ENCODE peak calls at places on chromosome 21, in eight cellular contexts. E, P, Y, I, H, B, R and K are unnamed samples. For H3K4me1, the result is how much of the 10 kb centered on the place peaks cover.

GRCh38 chr21:41957991-41958766 is 4.4 kb upstream of the C2CD2 start:
- DNase-seq in E (peak), P (no peak), Y (peak), I (peak), H (no peak), B (peak), R (no peak), K (no peak)

GRCh38 chr21:27700974-27701614 is 734.2 kb upstream of the ADAMTS5 start:
- DNase-seq in E (peak), P (no peak), Y (peak), I (peak), H (peak), B (peak), R (peak), K (peak)

GRCh38 chr21:42348762-42349161 is 2.0 kb downstream of the TFF2 start:
- DNase-seq in E (no peak), P (no peak), Y (no peak), I (no peak), H (peak), B (no peak), R (no peak), K (no peak)

GRCh38 chr21:21200103-21200938 is 202.1 kb downstream of the NCAM2 start:
- DNase-seq in E (peak), P (no peak), Y (no peak), I (peak), H (no peak), B (peak), R (no peak), K (peak)

GRCh38 chr21:15549671-15550070 is 180.1 kb upstream of the USP25 start:
- DNase-seq in E (no peak), P (no peak), Y (no peak), I (no peak), H (no peak), B (no peak), R (no peak), K (no peak)

GRCh38 chr21:31185663-31186062 is 147.4 kb upstream of the KRTAP19-8 start:
- DNase-seq in E (no peak), P (no peak), Y (no peak), I (no peak), H (no peak), B (no peak), R (no peak), K (no peak)

GRCh38 chr21:19607983-19608668 is 1204.5 kb upstream of the TMPRSS15 start:
- DNase-seq in E (no peak), P (no peak), Y (no peak), I (no peak), H (no peak), B (no peak), R (no peak), K (no peak)

GRCh38 chr21:42532466-42533181 is 19.0 kb downstream of the SLC37A1 start:
- DNase-seq in E (peak), P (no peak), Y (peak), I (peak), H (peak), B (peak), R (no peak), K (no peak)

GRCh38 chr21:15004721-15005370 is 60.0 kb downstream of the NRIP1 start:
- DNase-seq in E (no peak), P (no peak), Y (no peak), I (no peak), H (no peak), B (no peak), R (no peak), K (no peak)

GRCh38 chr21:42003051-42003461 is 7.1 kb downstream of the ZBTB21 start:
- DNase-seq in E (no peak), P (no peak), Y (no peak), I (no peak), H (peak), B (no peak), R (no peak), K (no peak)

GRCh38 chr21:41671859-41672542 is 94.9 kb downstream of the RIPK4 start:
- DNase-seq in E (no peak), P (no peak), Y (no peak), I (no peak), H (peak), B (no peak), R (no peak), K (no peak)

GRCh38 chr21:21387891-21388290 is 389.7 kb downstream of the NCAM2 start:
- DNase-seq in E (no peak), P (no peak), Y (no peak), I (no peak), H (no peak), B (no peak), R (no peak), K (no peak)

GRCh38 chr21:31326478-31327247 is 17.4 kb downstream of the TIAM1 start:
- DNase-seq in E (no peak), P (no peak), Y (no peak), I (no peak), H (no peak), B (no peak), R (peak), K (no peak)

GRCh38 chr21:32475162-32475812 is 62.8 kb downstream of the EVA1C start:
- DNase-seq in E (no peak), P (no peak), Y (no peak), I (no peak), H (no peak), B (no peak), R (no peak), K (no peak)

GRCh38 chr21:32641715-32642698 is 29.8 kb upstream of the CFAP298 start:
- DNase-seq in E (no peak), P (no peak), Y (no peak), I (no peak), H (no peak), B (no peak), R (no peak), K (no peak)

GRCh38 chr21:37087188-37087587 is 14.1 kb downstream of the TTC3 start:
- DNase-seq in E (no peak), P (no peak), Y (no peak), I (no peak), H (no peak), B (peak), R (no peak), K (no peak)

GRCh38 chr21:26072891-26073615 is 97.5 kb downstream of the APP start:
- DNase-seq in E (no peak), P (no peak), Y (no peak), I (no peak), H (no peak), B (no peak), R (no peak), K (no peak)

GRCh38 chr21:45293214-45293725 is 5.6 kb upstream of the POFUT2 start:
- DNase-seq in E (no peak), P (no peak), Y (no peak), I (peak), H (peak), B (no peak), R (no peak), K (no peak)
- H3K4me1 ChIP-seq in E (half or more), P (under half), Y (under half), I (under half), H (under half), B (half or more), R (under half), K (under half)

GRCh38 chr21:29092102-29092959 is 18.9 kb upstream of the CCT8 start:
- DNase-seq in E (no peak), P (no peak), Y (no peak), I (no peak), H (no peak), B (no peak), R (no peak), K (no peak)
- TF ChIP-seq CTCF in E (no peak), P (no peak), Y (no peak), I (no peak), H (no peak), B (no peak), R (no peak), K (peak)

GRCh38 chr21:45431781-45432572 is 27.0 kb downstream of the COL18A1 start:
- DNase-seq in E (no peak), P (no peak), Y (no peak), I (no peak), H (no peak), B (no peak), R (no peak), K (no peak)

GRCh38 chr21:45428534-45428933 is 23.6 kb downstream of the COL18A1 start:
- DNase-seq in E (no peak), P (no peak), Y (no peak), I (no peak), H (no peak), B (no peak), R (no peak), K (no peak)

GRCh38 chr21:45429221-45430164 is 24.5 kb downstream of the COL18A1 start:
- DNase-seq in E (no peak), P (no peak), Y (no peak), I (no peak), H (no peak), B (no peak), R (no peak), K (no peak)

GRCh38 chr21:45432575-45433255 is 27.8 kb downstream of the COL18A1 start:
- DNase-seq in E (no peak), P (no peak), Y (no peak), I (no peak), H (no peak), B (peak), R (no peak), K (no peak)

DNA sequence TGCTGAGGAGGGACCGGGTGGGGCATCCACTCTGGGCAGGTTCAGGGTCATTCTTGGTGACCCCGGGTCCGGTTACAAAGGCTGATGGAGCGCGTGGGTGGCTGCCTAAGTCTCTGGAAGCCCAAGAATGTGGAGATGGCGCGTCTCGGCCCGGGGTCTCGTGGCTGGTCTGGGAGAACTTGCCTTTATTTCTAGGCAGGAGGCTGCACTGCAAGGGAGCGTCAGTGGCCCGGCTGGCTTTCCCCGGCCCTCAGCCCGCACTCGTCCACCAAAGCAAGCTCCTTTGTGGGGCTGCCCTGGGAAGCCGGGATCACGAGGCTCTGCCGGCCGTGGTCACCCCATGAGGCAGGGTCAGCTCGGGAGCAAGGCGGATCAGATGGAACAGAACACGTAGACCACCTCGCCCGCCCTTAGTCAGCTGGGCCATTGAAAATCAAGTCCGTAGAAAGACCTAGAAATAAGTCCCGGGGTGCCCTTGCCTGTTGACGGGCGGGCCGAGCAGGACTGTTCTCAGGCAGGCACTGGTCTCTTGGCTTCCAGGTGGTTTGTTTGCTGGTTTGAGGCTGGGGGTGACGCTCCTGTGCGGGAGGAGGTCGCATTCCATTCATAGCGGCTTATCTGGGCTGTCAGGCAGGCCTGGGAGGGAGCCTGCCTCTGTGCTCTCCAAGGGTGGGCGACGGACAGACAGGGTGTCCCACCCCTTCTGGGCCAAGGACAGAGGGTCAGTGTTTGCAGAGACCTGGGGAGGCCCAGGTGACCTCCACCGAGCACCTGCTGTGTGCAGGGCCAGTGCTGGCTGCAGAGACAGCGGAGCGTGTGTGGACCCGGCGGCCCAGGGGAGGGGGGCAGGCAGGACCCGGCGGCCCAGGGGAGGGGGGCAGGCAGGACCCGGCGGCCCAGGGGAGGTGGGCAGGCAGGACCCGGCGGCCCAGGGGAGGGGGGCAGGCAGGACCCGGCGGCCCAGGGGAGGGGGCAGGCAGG is 25.8 kb downstream of the COL18A1 start:
- DNase-seq in E (no peak), P (no peak), Y (no peak), I (no peak), H (no peak), B (no peak), R (no peak), K (no peak)
- H3K27ac ChIP-seq in E (peak), P (peak), Y (peak), I (no peak), H (no peak), B (no peak), R (no peak), K (no peak)

DNA sequence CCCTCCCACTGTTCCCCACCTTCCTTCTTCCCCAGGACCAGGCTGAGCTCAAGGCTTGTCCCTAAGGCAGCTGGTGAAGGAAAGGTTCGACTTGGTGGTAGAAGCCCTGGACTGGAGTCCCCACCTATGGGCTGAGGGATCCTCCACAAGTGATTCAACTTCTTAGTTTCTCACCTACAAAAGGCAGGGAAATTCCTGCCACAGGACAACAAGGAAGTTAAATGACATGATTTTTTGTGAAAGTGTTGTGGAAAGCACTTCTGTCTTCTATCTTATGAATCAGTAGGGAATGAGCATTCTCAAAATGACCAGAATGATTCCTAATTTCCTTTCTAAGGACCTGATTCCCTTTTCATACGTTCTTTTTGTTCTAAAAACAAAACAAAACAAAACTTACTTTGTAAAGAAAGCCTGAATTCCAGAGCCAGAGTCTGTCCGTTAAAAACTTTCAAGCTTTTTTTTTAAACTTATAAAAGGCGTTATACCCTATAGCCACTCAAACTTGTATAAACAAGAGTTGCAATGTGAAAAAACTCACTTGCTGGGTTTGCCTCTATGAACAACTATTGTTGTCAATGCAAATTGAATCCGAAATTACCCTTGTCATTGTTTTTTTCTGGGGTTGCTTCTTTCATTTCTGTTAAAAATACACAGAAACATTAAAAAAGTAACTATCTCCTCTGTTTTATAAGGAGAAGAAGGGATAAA is 12.2 kb downstream of the KCNJ15 start:
- DNase-seq in E (no peak), P (no peak), Y (no peak), I (no peak), H (no peak), B (no peak), R (no peak), K (no peak)
- H3K4me1 ChIP-seq in E (under half), P (half or more), Y (under half), I (under half), H (under half), B (under half), R (under half), K (under half)

DNA sequence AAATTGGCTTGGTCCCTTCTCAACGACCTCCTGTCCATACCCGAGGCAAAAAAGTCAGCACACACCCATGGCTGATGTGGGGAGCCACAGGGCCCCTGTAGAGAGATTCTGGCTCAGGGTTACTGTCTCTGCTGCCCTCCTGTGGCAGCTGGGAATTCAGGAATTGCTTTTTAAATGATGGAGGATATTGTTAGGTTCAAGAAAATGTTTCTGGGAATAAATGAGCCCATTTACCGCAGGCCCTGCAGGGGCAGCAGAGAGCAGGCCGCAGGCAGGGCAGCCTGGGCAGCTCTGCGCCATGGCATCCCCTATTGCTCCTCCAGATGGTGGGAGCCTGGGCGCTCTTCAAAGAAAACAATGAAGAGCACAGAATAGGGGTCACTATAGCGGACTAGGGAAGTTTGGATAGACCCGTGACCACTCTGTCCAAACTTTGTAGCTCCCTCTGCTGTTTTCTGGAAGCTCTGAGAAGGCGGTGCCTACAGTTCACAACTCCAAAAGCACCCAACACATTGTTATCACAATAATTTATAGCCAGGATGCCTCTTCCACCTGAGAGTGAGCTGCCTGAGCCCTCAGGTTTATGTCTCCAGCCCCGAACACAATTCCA is 201.1 kb downstream of the BACH1 start:
- DNase-seq in E (no peak), P (no peak), Y (no peak), I (no peak), H (no peak), B (no peak), R (no peak), K (no peak)
- TF ChIP-seq CTCF in E (peak), P (no peak), Y (no peak), I (peak), H (peak), B (no peak), R (no peak), K (peak)

GRCh38 chr21:34814529-34814951 is 145.7 kb downstream of the CLIC6 start:
- DNase-seq in E (no peak), P (peak), Y (no peak), I (no peak), H (no peak), B (no peak), R (no peak), K (no peak)
- H3K27ac ChIP-seq in E (no peak), P (peak), Y (no peak), I (no peak), H (no peak), B (no peak), R (no peak), K (peak)